ENCODE peak calls at places on chromosomes 5 and 9, in five cellular contexts. A, D, J, X and Z are unnamed samples. For H3K4me1, the result is how much of the 10 kb centered on the place peaks cover.

GRCh38 chr5:78530342-78531096 is 118.1 kb downstream of the LHFPL2 start:
- DNase-seq in A (no peak), D (no peak), J (no peak), X (peak), Z (peak)

GRCh38 chr9:4375424-4376195 is 75.7 kb upstream of the GLIS3 start:
- DNase-seq in A (no peak), D (peak), J (peak), X (peak), Z (no peak)

GRCh38 chr9:88697764-88698436 is 162.9 kb downstream of the NXNL2 start:
- DNase-seq in A (no peak), D (peak), J (no peak), X (no peak), Z (no peak)

GRCh38 chr5:157917909-157918809 is 59.2 kb upstream of the CLINT1 start:
- DNase-seq in A (peak), D (peak), J (peak), X (peak), Z (peak)

GRCh38 chr5:179762079-179762780 is 29.6 kb downstream of the MAML1 start:
- DNase-seq in A (no peak), D (peak), J (no peak), X (peak), Z (peak)

GRCh38 chr9:78697653-78698052 is 400.7 kb downstream of the PSAT1 start:
- DNase-seq in A (no peak), D (no peak), J (no peak), X (no peak), Z (no peak)

GRCh38 chr9:8880031-8880430 is 1080.5 kb upstream of the DMAC1 start:
- DNase-seq in A (no peak), D (no peak), J (no peak), X (no peak), Z (peak)

GRCh38 chr9:125747765-125748510 is 765 bp downstream of the PBX3 start:
- DNase-seq in A (peak), D (peak), J (peak), X (peak), Z (peak)

GRCh38 chr5:159758189-159758588 is 158.1 kb upstream of the ADRA1B start:
- DNase-seq in A (no peak), D (no peak), J (no peak), X (peak), Z (no peak)

GRCh38 chr9:91378695-91379127 is 17.0 kb upstream of the AUH start:
- DNase-seq in A (no peak), D (no peak), J (no peak), X (no peak), Z (no peak)

GRCh38 chr5:14741721-14742426 is 77.4 kb downstream of the OTULIN start:
- DNase-seq in A (peak), D (no peak), J (no peak), X (no peak), Z (no peak)

GRCh38 chr5:147479431-147479830 is 30.4 kb downstream of the DPYSL3 start:
- DNase-seq in A (no peak), D (no peak), J (no peak), X (no peak), Z (no peak)
- H3K4me1 ChIP-seq in A (under half), D (under half), J (under half), X (under half), Z (under half)

GRCh38 chr5:82422001-82422740 is 144.0 kb upstream of the RPS23 start:
- DNase-seq in A (no peak), D (no peak), J (no peak), X (no peak), Z (no peak)
- H3K27ac ChIP-seq in A (peak), D (no peak), J (no peak), X (no peak), Z (peak)

GRCh38 chr5:172890659-172891058 is 56.6 kb downstream of the ERGIC1 start:
- DNase-seq in A (no peak), D (no peak), J (no peak), X (no peak), Z (no peak)
- H3K4me1 ChIP-seq in A (under half), D (under half), J (under half), X (under half), Z (under half)

GRCh38 chr9:35105571-35106342 is 2.8 kb upstream of the STOML2 start:
- DNase-seq in A (peak), D (no peak), J (no peak), X (no peak), Z (no peak)

GRCh38 chr9:35102769-35103659 is at the start of gene STOML2:
- DNase-seq in A (peak), D (peak), J (peak), X (peak), Z (peak)

GRCh38 chr9:35105126-35105525 is 2.2 kb upstream of the STOML2 start:
- DNase-seq in A (peak), D (no peak), J (no peak), X (no peak), Z (no peak)

GRCh38 chr9:35103660-35104191 is 795 bp upstream of the STOML2 start:
- DNase-seq in A (no peak), D (no peak), J (no peak), X (no peak), Z (no peak)

DNA sequence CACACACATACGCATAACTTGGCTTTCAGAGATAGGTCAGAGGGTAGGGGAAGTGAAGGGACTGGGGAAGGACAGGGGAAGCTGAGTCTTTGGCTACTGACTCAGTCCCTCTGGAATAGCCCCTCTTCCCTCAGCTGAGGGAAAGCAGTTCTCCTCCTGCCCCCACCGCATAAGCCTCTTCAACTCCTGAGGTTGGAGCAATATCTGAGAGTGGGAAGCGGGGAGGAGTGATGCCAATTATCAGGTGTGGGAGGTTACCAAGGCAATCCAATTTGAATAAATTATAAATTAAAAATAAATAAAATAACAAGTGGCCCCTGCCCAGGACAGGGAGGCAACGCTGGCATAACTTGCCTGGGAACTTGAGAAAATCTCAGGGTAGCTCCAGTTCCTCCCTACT is 1.7 kb upstream of the STOML2 start:
- DNase-seq in A (peak), D (no peak), J (no peak), X (no peak), Z (no peak)
- H3K27ac ChIP-seq in A (no peak), D (peak), J (no peak), X (no peak), Z (no peak)

GRCh38 chr5:88829773-88830172 is 53.2 kb downstream of the MEF2C start:
- DNase-seq in A (no peak), D (peak), J (no peak), X (no peak), Z (no peak)

GRCh38 chr5:88825782-88826110 is 57.2 kb downstream of the MEF2C start:
- DNase-seq in A (no peak), D (peak), J (no peak), X (no peak), Z (no peak)

GRCh38 chr5:88829053-88829452 is 53.9 kb downstream of the MEF2C start:
- DNase-seq in A (no peak), D (peak), J (no peak), X (peak), Z (no peak)

GRCh38 chr5:88826959-88827585 is 55.9 kb downstream of the MEF2C start:
- DNase-seq in A (no peak), D (peak), J (peak), X (peak), Z (peak)

GRCh38 chr5:88827997-88828396 is 55.0 kb downstream of the MEF2C start:
- DNase-seq in A (no peak), D (peak), J (no peak), X (peak), Z (no peak)
- H3K4me1 ChIP-seq in A (under half), D (under half), J (half or more), X (under half), Z (under half)

GRCh38 chr5:130333089-130333488 is 428.8 kb downstream of the CHSY3 start:
- DNase-seq in A (no peak), D (no peak), J (no peak), X (peak), Z (no peak)
- H3K27ac ChIP-seq in A (no peak), D (no peak), J (no peak), X (peak), Z (no peak)

DNA sequence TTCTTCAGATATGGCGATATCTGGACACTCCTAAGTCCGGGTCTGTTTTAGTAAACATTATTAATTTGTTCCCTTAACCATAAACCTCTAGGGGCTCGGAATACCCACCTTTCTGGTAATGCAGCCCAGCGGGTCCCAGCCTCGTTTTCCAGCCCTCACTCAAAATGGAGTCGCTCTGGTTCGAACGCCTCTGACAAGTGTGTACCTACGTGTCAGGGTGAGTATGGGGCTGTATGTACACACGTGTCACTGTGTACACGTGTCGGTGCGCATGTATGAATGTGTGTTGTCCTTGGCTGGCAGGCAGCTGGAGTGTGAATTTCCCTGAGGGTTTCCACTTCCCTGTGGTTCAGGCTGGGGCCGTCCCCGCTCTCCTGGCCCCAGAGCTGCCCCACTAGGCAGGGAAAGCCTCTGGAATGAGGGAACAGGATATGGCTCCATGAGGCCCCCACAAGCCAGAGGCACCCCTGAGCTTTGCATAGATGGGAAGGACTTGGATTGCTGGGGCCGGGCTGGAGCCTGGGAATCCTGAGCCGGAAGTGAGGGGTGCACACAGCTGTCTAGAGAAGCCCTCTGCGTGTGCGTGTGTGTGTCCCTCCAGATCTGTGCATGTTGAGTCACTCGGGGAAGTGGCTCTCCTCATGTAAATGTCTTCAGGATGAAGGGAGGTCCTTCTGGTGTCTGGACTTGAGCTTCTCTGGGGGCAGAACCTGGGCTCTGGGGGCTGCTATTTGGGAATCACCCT is 160.8 kb upstream of the IER5L start:
- DNase-seq in A (no peak), D (no peak), J (no peak), X (no peak), Z (no peak)
- H3K4me1 ChIP-seq in A (under half), D (under half), J (under half), X (under half), Z (under half)

DNA sequence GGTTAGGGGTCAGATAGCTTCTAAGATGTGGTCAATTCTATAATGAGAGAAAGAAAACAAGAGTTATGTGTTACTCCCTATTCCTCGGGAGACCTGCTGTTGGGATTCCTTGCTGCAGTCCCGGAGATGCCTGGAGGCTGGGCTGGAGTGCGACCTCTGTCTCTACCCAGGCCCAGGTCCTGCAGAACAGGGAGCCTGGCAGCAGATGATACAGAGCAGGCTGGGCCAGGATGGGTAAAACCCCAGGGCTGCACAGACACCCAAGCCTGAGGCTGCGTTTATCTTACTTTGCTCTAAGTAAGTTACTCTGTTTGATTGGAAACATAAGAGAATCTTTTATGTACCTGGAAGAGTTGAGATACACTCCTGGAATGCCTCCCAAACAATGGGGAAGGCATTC is 26.9 kb upstream of the FAM120AOS start:
- DNase-seq in A (no peak), D (no peak), J (no peak), X (no peak), Z (no peak)
- H3K27ac ChIP-seq in A (no peak), D (no peak), J (no peak), X (no peak), Z (no peak)

GRCh38 chr9:134356496-134357470 is 30.5 kb downstream of the RXRA start:
- DNase-seq in A (no peak), D (no peak), J (no peak), X (peak), Z (peak)

GRCh38 chr9:134358026-134358967 is 32.0 kb downstream of the RXRA start:
- DNase-seq in A (no peak), D (no peak), J (no peak), X (no peak), Z (peak)

GRCh38 chr9:134355561-134356278 is 29.5 kb downstream of the RXRA start:
- DNase-seq in A (no peak), D (no peak), J (peak), X (peak), Z (peak)

GRCh38 chr9:134358968-134359319 is 32.7 kb downstream of the RXRA start:
- DNase-seq in A (no peak), D (no peak), J (no peak), X (no peak), Z (no peak)

GRCh38 chr9:134357631-134358025 is 31.4 kb downstream of the RXRA start:
- DNase-seq in A (no peak), D (no peak), J (no peak), X (no peak), Z (no peak)
- H3K4me1 ChIP-seq in A (under half), D (under half), J (under half), X (under half), Z (under half)